ENCODE peak calls at places on chromosomes 2 and 18, in six cellular contexts. R is NCI-H2171, C is HCT116, V is NCI-H446, T is H4, Y is dorsolateral prefrontal cortex. K is an unnamed sample.

GRCh38 chr2:132401326-132401725 is 15.3 kb upstream of the GPR39 start:
- DNase-seq in Y (no peak), T (no peak), V (no peak), R (no peak), C (no peak), K (no peak)

GRCh38 chr2:232816656-232817055 is 40.3 kb upstream of the KCNJ13 start:
- DNase-seq in T (no peak), C (no peak), V (no peak), R (no peak), Y (no peak), K (no peak)

GRCh38 chr2:15971351-15971750 is 31.0 kb downstream of the MYCN start:
- DNase-seq in R (no peak), V (no peak), C (no peak), T (no peak), Y (no peak), K (no peak)

GRCh38 chr2:102657770-102658169 is 38.4 kb downstream of the SLC9A2 start:
- DNase-seq in Y (no peak), T (no peak), R (no peak), V (no peak), C (no peak), K (peak)

GRCh38 chr2:68318686-68319396 is 908 bp downstream of the CNRIP1 start:
- DNase-seq in T (no peak), V (no peak), Y (no peak), C (no peak), R (no peak), K (no peak)

GRCh38 chr2:38700113-38700780 is 34.3 kb downstream of the GALM start:
- DNase-seq in Y (no peak), C (no peak), R (no peak), V (no peak), T (no peak), K (no peak)

GRCh38 chr2:120236791-120237190 is 13.6 kb upstream of the TMEM185B start:
- DNase-seq in R (no peak), C (no peak), Y (no peak), T (no peak), V (no peak), K (no peak)

GRCh38 chr18:44700652-44701051 is 20.0 kb downstream of the SETBP1 start:
- DNase-seq in Y (no peak), C (no peak), T (no peak), V (no peak), R (no peak), K (peak)